ENCODE peak calls at places on chromosomes 6 and 20, in eight cellular contexts. S is mammary epithelial cell, Q is small intestine, O is right lobe of liver, J is fibroblast of mammary gland, H is hepatocyte, T is pancreas, K is K562. N is an unnamed sample.

GRCh38 chr6:158321960-158322359 is 9.7 kb downstream of the TULP4 start:
- DNase-seq in S (peak), Q (no peak), J (peak), T (no peak), K (no peak), H (peak), O (no peak), N (peak)

GRCh38 chr6:138596591-138596990 is 97.3 kb upstream of the NHSL1 start:
- DNase-seq in S (no peak), H (no peak), O (no peak), J (no peak), Q (no peak), T (no peak), K (no peak), N (no peak)

GRCh38 chr20:6708010-6708409 is 59.5 kb upstream of the BMP2 start:
- DNase-seq in T (peak), J (peak), S (peak), H (peak), K (no peak), Q (peak), O (peak), N (peak)

GRCh38 chr6:132530293-132530974 is 7.6 kb upstream of the TAAR9 start:
- DNase-seq in J (peak), S (peak), H (peak), T (no peak), K (peak), O (no peak), Q (peak), N (peak)

GRCh38 chr20:47502801-47503239 is 1.1 kb downstream of the NCOA3 start:
- DNase-seq in Q (peak), H (peak), T (no peak), K (no peak), J (peak), S (peak), O (no peak), N (peak)

GRCh38 chr20:34402461-34402860 is 39.4 kb downstream of the ITCH start:
- DNase-seq in T (no peak), K (no peak), S (no peak), Q (no peak), H (no peak), J (no peak), O (no peak), N (peak)

GRCh38 chr6:129744201-129744879 is 34.4 kb upstream of the ARHGAP18 start:
- DNase-seq in T (no peak), K (no peak), O (no peak), H (peak), S (peak), Q (no peak), J (peak), N (peak)

GRCh38 chr6:93176070-93176469 is 243.3 kb downstream of the EPHA7 start:
- DNase-seq in S (no peak), K (no peak), H (no peak), T (no peak), Q (no peak), J (no peak), O (no peak), N (no peak)

GRCh38 chr6:94045473-94045872 is 626.1 kb upstream of the EPHA7 start:
- DNase-seq in S (no peak), J (no peak), T (no peak), Q (no peak), O (no peak), H (no peak), K (no peak), N (no peak)

GRCh38 chr6:2478200-2478599 is 232.8 kb upstream of the GMDS start:
- DNase-seq in K (no peak), O (no peak), Q (no peak), T (no peak), S (no peak), J (peak), H (no peak), N (peak)

GRCh38 chr6:161973064-161973463 is 699.2 kb upstream of the AGPAT4 start:
- DNase-seq in O (no peak), H (no peak), K (no peak), Q (no peak), S (no peak), T (no peak), J (no peak), N (no peak)

GRCh38 chr20:52943185-52943841 is 28.8 kb upstream of the TSHZ2 start:
- DNase-seq in K (no peak), O (no peak), H (peak), S (peak), Q (peak), T (no peak), J (peak), N (peak)

GRCh38 chr6:84546427-84546914 is 217.9 kb downstream of the TBX18 start:
- DNase-seq in K (no peak), Q (no peak), S (no peak), H (no peak), T (no peak), J (peak), O (no peak), N (no peak)

GRCh38 chr6:22570185-22570551 is 802 bp downstream of the HDGFL1 start:
- DNase-seq in J (no peak), S (no peak), H (no peak), O (peak), K (no peak), T (no peak), Q (no peak), N (no peak)

GRCh38 chr6:116136933-116137340 is 11.0 kb upstream of the COL10A1 start:
- DNase-seq in J (no peak), T (no peak), H (no peak), S (no peak), Q (no peak), O (no peak), K (no peak), N (no peak)

GRCh38 chr6:30151580-30151979 is 9.4 kb downstream of the TRIM10 start:
- DNase-seq in Q (no peak), J (no peak), S (no peak), T (no peak), K (peak), H (no peak), O (no peak), N (no peak)

GRCh38 chr20:4135385-4136077 is 120.2 kb upstream of the RNF24 start:
- DNase-seq in K (peak), H (peak), S (peak), O (no peak), J (peak), T (no peak), Q (peak), N (peak)

GRCh38 chr6:106757267-106757666 is 127.9 kb downstream of the QRSL1 start:
- DNase-seq in K (no peak), T (no peak), J (no peak), O (no peak), H (no peak), Q (no peak), S (no peak), N (peak)

GRCh38 chr6:25175216-25175615 is 104.0 kb upstream of the CARMIL1 start:
- DNase-seq in O (no peak), T (no peak), S (peak), H (peak), K (no peak), Q (no peak), J (no peak), N (peak)

GRCh38 chr20:64057628-64058498 is 5.1 kb upstream of the TCEA2 start:
- DNase-seq in H (peak), Q (peak), K (peak), T (peak), O (no peak), S (no peak), J (peak), N (peak)

GRCh38 chr6:52013035-52013434 is 74.4 kb downstream of the PKHD1 start:
- DNase-seq in S (peak), J (peak), T (no peak), O (no peak), Q (no peak), H (no peak), K (no peak), N (no peak)

GRCh38 chr6:133899556-133899955 is 10.6 kb downstream of the TCF21 start:
- DNase-seq in H (no peak), S (peak), Q (no peak), T (no peak), J (no peak), K (no peak), O (no peak), N (no peak)

GRCh38 chr20:37915434-37915787 is 12.5 kb downstream of the VSTM2L start:
- DNase-seq in O (no peak), J (no peak), S (no peak), Q (no peak), T (no peak), K (no peak), H (no peak), N (no peak)

GRCh38 chr6:5457983-5458683 is 196.8 kb downstream of the FARS2 start:
- DNase-seq in J (no peak), O (peak), S (peak), K (no peak), Q (no peak), H (no peak), T (peak), N (no peak)

GRCh38 chr20:50421356-50422340 is 88.5 kb upstream of the PTPN1 start:
- DNase-seq in Q (no peak), O (no peak), H (no peak), K (no peak), J (peak), S (no peak), T (no peak), N (no peak)

GRCh38 chr6:21885101-21885500 is 291.6 kb downstream of the SOX4 start:
- DNase-seq in J (no peak), S (no peak), O (no peak), T (no peak), H (no peak), K (no peak), Q (no peak), N (no peak)

GRCh38 chr20:32115196-32115767 is 5.8 kb downstream of the TM9SF4 start:
- DNase-seq in S (no peak), K (no peak), H (no peak), Q (no peak), J (no peak), T (no peak), O (no peak), N (no peak)

GRCh38 chr6:83605517-83605916 is 93.2 kb downstream of the PRSS35 start:
- DNase-seq in Q (no peak), J (no peak), H (no peak), O (no peak), T (no peak), K (no peak), S (no peak), N (no peak)

GRCh38 chr6:48389146-48390043 is 278.4 kb upstream of the PTCHD4 start:
- DNase-seq in T (no peak), H (no peak), J (no peak), S (no peak), Q (no peak), O (no peak), K (no peak), N (no peak)

GRCh38 chr6:88165877-88166492 is at the start of gene CNR1:
- DNase-seq in J (peak), H (peak), Q (peak), O (peak), T (peak), S (peak), K (peak), N (peak)

GRCh38 chr20:31849306-31849930 is 4.0 kb upstream of the FOXS1 start:
- DNase-seq in O (no peak), H (no peak), Q (peak), J (no peak), S (peak), T (peak), K (no peak), N (no peak)

GRCh38 chr20:54218470-54218869 is 10.6 kb downstream of the PFDN4 start:
- DNase-seq in Q (no peak), J (no peak), K (no peak), T (no peak), S (no peak), H (no peak), O (no peak), N (no peak)

GRCh38 chr6:17962436-17963031 is 24.9 kb downstream of the KIF13A start:
- DNase-seq in O (no peak), Q (no peak), J (peak), H (peak), T (no peak), K (peak), S (peak), N (peak)

GRCh38 chr20:25629816-25630499 is 6.1 kb upstream of the NANP start:
- DNase-seq in H (no peak), O (no peak), Q (no peak), S (no peak), T (no peak), J (no peak), K (no peak), N (no peak)

GRCh38 chr20:36091561-36092423 is 62.7 kb upstream of the EPB41L1 start:
- DNase-seq in Q (no peak), K (peak), H (no peak), T (no peak), J (no peak), O (no peak), S (no peak), N (no peak)
- H3K4me3 ChIP-seq in Q (peak), K (peak), H (peak), T (peak), J (no peak), O (peak), S (peak), N (peak)

DNA sequence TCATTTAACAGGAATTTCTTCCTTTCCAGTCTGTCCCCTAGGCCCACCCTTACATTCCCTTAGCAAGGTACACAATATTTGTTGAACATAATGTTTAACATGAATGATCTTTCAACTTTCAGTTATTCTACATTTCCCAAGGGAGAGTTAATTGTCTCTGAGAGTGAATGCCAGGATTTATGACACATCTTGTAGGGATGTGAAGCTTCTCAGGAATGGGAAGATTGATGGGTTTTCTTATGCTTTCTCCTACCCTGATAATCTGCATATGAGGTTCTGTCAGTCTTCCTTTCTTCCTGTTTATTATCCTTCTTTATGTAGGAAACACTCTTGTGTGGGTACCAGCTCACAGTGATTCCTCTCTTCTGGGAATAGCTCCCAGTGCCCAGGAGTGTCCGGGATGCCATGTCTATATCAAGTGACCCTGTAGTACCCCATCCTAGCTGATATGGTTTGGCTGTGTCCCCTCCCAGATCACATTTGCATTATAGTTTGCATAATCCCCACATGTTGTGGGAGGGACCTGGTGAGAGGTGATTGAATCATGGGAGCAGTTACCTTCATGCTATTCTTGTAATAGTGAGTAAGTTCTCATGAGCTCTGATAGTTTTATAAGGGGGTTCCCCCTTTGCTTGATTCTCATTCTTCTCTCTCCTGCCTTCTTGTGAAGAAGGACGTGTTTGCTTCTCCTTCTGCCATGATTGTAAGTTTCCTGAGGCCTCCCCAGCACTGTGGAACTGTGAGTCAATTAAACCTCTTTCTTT is 7.1 kb upstream of the FYN start:
- DNase-seq in S (peak), J (peak), Q (no peak), O (no peak), K (no peak), T (no peak), H (no peak), N (peak)
- H3K4me3 ChIP-seq in S (no peak), J (no peak), Q (no peak), O (no peak), K (no peak), T (no peak), H (no peak), N (no peak)

GRCh38 chr6:43578748-43579147 is 2.8 kb downstream of the POLH start:
- DNase-seq in O (no peak), J (peak), S (no peak), Q (no peak), H (no peak), K (no peak), T (no peak), N (peak)
- H3K4me3 ChIP-seq in O (no peak), J (no peak), S (no peak), Q (no peak), H (no peak), K (no peak), T (no peak), N (no peak)

GRCh38 chr6:35506536-35506935 is 6.2 kb downstream of the TULP1 start:
- DNase-seq in O (no peak), H (no peak), J (no peak), S (no peak), T (no peak), K (no peak), Q (no peak), N (no peak)

GRCh38 chr6:35503534-35503933 is 6.7 kb upstream of the TEAD3 start:
- DNase-seq in H (no peak), J (no peak), S (no peak), K (no peak), O (no peak), Q (no peak), T (no peak), N (no peak)

GRCh38 chr6:35507221-35507620 is 5.5 kb downstream of the TULP1 start:
- DNase-seq in T (no peak), J (no peak), K (no peak), H (no peak), O (no peak), S (no peak), Q (no peak), N (no peak)

GRCh38 chr6:35508027-35508426 is 4.7 kb downstream of the TULP1 start:
- DNase-seq in H (no peak), J (no peak), O (no peak), Q (no peak), T (no peak), K (no peak), S (no peak), N (no peak)

DNA sequence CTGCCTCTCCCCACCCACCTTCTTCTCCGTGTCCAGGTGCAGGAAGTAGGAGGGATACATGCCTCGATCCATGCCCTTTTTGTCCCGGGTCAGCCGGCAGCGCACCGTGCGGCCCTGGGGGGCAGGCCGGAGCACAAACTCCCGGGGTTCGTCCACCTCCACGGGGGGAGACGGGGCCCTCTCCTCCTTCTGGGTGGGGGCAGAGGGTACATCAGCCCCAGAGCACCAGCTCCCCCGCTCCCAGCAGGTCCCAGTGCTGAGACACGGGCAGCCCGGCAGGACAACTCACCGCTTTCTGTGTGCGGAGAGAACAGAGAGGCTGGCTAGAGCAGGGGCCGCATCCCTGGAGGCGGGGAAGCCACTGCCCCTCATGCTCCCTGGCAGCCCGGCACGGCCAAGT is 6.7 kb downstream of the TULP1 start:
- DNase-seq in S (no peak), J (no peak), K (no peak), Q (no peak), H (no peak), O (no peak), T (no peak), N (no peak)
- H3K4me3 ChIP-seq in S (no peak), J (no peak), K (no peak), Q (no peak), H (no peak), O (no peak), T (no peak), N (no peak)

DNA sequence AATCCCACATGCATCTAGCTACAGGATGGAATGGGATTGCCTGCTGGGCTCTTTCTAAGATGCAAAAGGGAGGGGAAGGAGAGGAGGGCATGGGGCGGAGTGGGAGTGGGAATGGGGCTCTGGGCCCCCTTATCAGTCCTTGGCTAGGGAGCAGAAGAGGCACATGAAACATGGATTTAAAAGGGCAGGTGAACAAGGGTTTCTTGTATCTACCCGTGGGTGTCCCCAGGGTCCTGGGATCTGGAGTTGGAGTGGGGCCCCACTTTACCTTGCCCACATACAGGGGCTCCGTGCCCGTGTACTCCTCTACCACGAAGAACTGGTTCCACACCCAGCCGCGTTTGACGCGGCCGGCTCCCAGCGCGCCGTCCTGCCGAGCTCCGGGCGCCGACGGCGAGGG is 57.5 kb downstream of the CDH22 start:
- DNase-seq in K (no peak), S (no peak), H (no peak), Q (no peak), J (no peak), O (no peak), T (no peak), N (no peak)
- H3K4me3 ChIP-seq in K (no peak), S (no peak), H (no peak), Q (no peak), J (no peak), O (no peak), T (no peak), N (no peak)

GRCh38 chr6:141562181-141562800 is 570.4 kb upstream of the GJE1 start:
- DNase-seq in H (peak), Q (peak), K (peak), J (no peak), T (peak), S (no peak), O (peak), N (no peak)
- H3K4me3 ChIP-seq in H (no peak), Q (no peak), K (peak), J (no peak), T (no peak), S (no peak), O (peak), N (no peak)

GRCh38 chr6:28167068-28167467 is 25.4 kb downstream of the ZKSCAN8 start:
- DNase-seq in Q (no peak), S (peak), H (no peak), O (no peak), T (no peak), K (no peak), J (peak), N (peak)
- H3K4me3 ChIP-seq in Q (no peak), S (no peak), H (no peak), O (no peak), T (no peak), K (no peak), J (no peak), N (no peak)

GRCh38 chr6:137496909-137497721 is 2.9 kb upstream of the OLIG3 start:
- DNase-seq in H (no peak), K (no peak), T (no peak), J (no peak), Q (no peak), S (no peak), O (no peak), N (no peak)
- H3K4me3 ChIP-seq in H (no peak), K (no peak), T (no peak), J (no peak), Q (no peak), S (no peak), O (no peak), N (no peak)